ENCODE peak calls at places on chromosome 16, in five cellular contexts. E is thoracic aorta; X is HAP-1; N is tibial nerve; L is effector memory CD4-positive, alpha-beta T cell. A is an unnamed sample. For H3K9me3, the result is how much of the 10 kb centered on the place peaks cover.

GRCh38 chr16:56525154-56525720 is 5.4 kb upstream of the BBS2 start:
- DNase-seq in L (no peak), E (no peak), X (no peak), N (no peak), A (no peak)

GRCh38 chr16:78194948-78195347 is 95.5 kb downstream of the WWOX start:
- DNase-seq in E (no peak), X (no peak), N (no peak), L (no peak), A (no peak)

GRCh38 chr16:78291642-78292041 is 192.2 kb downstream of the WWOX start:
- DNase-seq in X (no peak), L (no peak), N (no peak), E (no peak), A (no peak)

GRCh38 chr16:31713945-31714898 is 159.4 kb upstream of the ZNF267 start:
- DNase-seq in X (peak), L (no peak), E (no peak), N (no peak), A (no peak)

GRCh38 chr16:554640-555413 is 5.4 kb upstream of the PRR35 start:
- DNase-seq in L (no peak), X (no peak), N (no peak), E (no peak), A (no peak)

GRCh38 chr16:55576369-55576768 is 9.9 kb downstream of the CAPNS2 start:
- DNase-seq in X (no peak), L (no peak), E (no peak), N (peak), A (no peak)

GRCh38 chr16:72434159-72434558 is 262.2 kb upstream of the PMFBP1 start:
- DNase-seq in L (no peak), X (no peak), E (no peak), N (no peak), A (no peak)

GRCh38 chr16:47492428-47493357 is 31.6 kb downstream of the PHKB start:
- DNase-seq in N (peak), X (peak), L (no peak), E (peak), A (no peak)

GRCh38 chr16:29663020-29663828 is at the start of gene SPN:
- DNase-seq in E (no peak), N (no peak), X (no peak), L (peak), A (no peak)

GRCh38 chr16:56372938-56373337 is 52.4 kb downstream of the AMFR start:
- DNase-seq in E (no peak), N (no peak), L (no peak), X (no peak), A (no peak)

GRCh38 chr16:85286066-85286712 is 173.9 kb upstream of the CIBAR2 start:
- DNase-seq in N (peak), E (peak), X (no peak), L (no peak), A (no peak)

GRCh38 chr16:57803413-57803990 is 1.2 kb upstream of the KIFC3 start:
- DNase-seq in L (no peak), X (no peak), E (no peak), N (no peak), A (no peak)

GRCh38 chr16:11087691-11088431 is 143.5 kb downstream of the CLEC16A start:
- DNase-seq in N (no peak), E (no peak), X (no peak), L (no peak), A (no peak)

GRCh38 chr16:22653876-22654275 is 143.2 kb downstream of the NPIPB5 start:
- DNase-seq in X (no peak), E (no peak), L (no peak), N (no peak), A (no peak)

GRCh38 chr16:82587289-82587688 is 39.5 kb upstream of the CDH13 start:
- DNase-seq in N (no peak), L (no peak), X (no peak), E (no peak), A (no peak)

GRCh38 chr16:65754799-65755691 is 611.4 kb upstream of the CDH5 start:
- DNase-seq in E (no peak), X (no peak), L (no peak), N (no peak), A (no peak)

GRCh38 chr16:50386139-50386538 is 17.4 kb upstream of the BRD7 start:
- DNase-seq in E (no peak), N (no peak), L (no peak), X (peak), A (no peak)

GRCh38 chr16:275041-275621 is 613 bp downstream of the RGS11 start:
- DNase-seq in N (no peak), L (no peak), X (no peak), E (no peak), A (no peak)

GRCh38 chr16:10964039-10964890 is 19.9 kb downstream of the CLEC16A start:
- DNase-seq in L (peak), N (peak), X (peak), E (peak), A (peak)

GRCh38 chr16:88429387-88430184 is 23.5 kb upstream of the ZFPM1 start:
- DNase-seq in L (no peak), E (no peak), N (no peak), X (no peak), A (no peak)

GRCh38 chr16:30934827-30935557 is 11.6 kb downstream of the FBXL19 start:
- DNase-seq in E (no peak), X (peak), N (no peak), L (no peak), A (no peak)

GRCh38 chr16:72946474-72947194 is 101.3 kb downstream of the ZFHX3 start:
- DNase-seq in E (no peak), L (no peak), N (no peak), X (no peak), A (no peak)

GRCh38 chr16:89292443-89293078 is 75.1 kb downstream of the ZNF778 start:
- DNase-seq in L (no peak), E (no peak), N (no peak), X (no peak), A (no peak)

GRCh38 chr16:48647794-48648193 is 37.8 kb upstream of the N4BP1 start:
- DNase-seq in X (no peak), L (no peak), N (no peak), E (no peak), A (no peak)
- H3K9me3 ChIP-seq in X (under half), L (under half), N (under half), E (under half), A (under half)

DNA sequence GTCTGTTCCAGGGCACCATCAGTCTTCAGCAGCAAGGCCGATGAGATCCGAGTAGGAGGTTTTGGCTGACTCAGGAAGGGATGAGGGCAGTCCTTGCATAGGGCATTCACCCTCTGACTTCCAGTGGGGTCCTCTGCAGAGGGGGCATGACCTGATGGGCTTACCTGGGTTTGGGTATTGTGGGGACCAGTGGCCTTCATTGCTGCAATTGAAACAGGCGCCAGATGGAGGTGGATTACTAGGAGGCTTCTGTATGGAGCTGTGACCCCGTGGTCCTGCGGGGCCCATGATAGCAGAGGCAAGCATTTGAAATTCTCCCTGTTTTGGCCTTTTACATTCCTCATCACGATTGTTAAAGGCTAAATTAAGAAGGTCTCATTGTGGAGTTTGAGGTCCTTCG is 2448.7 kb downstream of the TP53TG3F start:
- DNase-seq in X (no peak), L (no peak), N (no peak), E (no peak), A (no peak)
- H3K9me3 ChIP-seq in X (under half), L (under half), N (under half), E (under half), A (under half)

GRCh38 chr16:80344570-80344969 is 196.2 kb upstream of the DYNLRB2 start:
- DNase-seq in E (no peak), N (no peak), L (no peak), X (no peak), A (no peak)
- H3K9me3 ChIP-seq in E (under half), N (under half), L (under half), X (under half), A (under half)

GRCh38 chr16:3215601-3216262 is 19.2 kb downstream of the ZNF200 start:
- DNase-seq in L (no peak), N (no peak), X (no peak), E (no peak), A (no peak)

GRCh38 chr16:3223913-3224515 is 10.9 kb downstream of the ZNF200 start:
- DNase-seq in N (no peak), E (no peak), L (no peak), X (no peak), A (no peak)

GRCh38 chr16:3214904-3215600 is 19.9 kb downstream of the ZNF200 start:
- DNase-seq in L (peak), N (no peak), X (no peak), E (no peak), A (no peak)

GRCh38 chr16:3216263-3216640 is 18.7 kb downstream of the ZNF200 start:
- DNase-seq in X (no peak), E (no peak), L (no peak), N (no peak), A (no peak)

GRCh38 chr16:3220839-3221238 is 14.1 kb downstream of the ZNF200 start:
- DNase-seq in X (no peak), N (no peak), E (no peak), L (no peak), A (no peak)
- H3K9me3 ChIP-seq in X (under half), N (under half), E (half or more), L (under half), A (under half)

GRCh38 chr16:35194681-35195080 is 1735.3 kb downstream of the TP53TG3F start:
- DNase-seq in N (no peak), X (no peak), E (no peak), L (no peak), A (no peak)

GRCh38 chr16:35195173-35195863 is 1735.9 kb downstream of the TP53TG3F start:
- DNase-seq in N (no peak), X (no peak), L (no peak), E (no peak), A (no peak)

GRCh38 chr16:35196313-35196712 is 1736.9 kb downstream of the TP53TG3F start:
- DNase-seq in E (no peak), L (no peak), N (no peak), X (no peak), A (no peak)

GRCh38 chr16:35195864-35196216 is 1736.4 kb downstream of the TP53TG3F start:
- DNase-seq in E (no peak), L (no peak), X (no peak), N (no peak), A (no peak)

DNA sequence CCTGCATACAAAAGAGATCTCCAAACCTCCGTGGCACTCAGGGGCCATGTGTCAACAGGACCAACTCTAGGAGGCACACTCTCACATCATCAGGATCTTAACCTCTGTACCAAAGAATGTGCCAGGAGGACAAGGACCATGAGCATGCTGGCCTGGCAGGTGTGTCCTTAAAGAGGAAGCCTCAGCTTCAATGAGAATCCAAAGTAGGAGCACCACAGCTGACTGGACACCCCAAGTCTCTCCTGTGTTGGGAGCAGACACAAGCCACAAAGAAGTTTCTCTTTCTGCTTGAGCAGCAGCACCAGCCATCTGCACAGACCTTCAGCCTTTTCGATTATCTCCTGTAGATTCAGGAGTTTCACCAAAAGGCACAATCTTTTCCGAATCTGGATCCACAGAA is 1734.5 kb downstream of the TP53TG3F start:
- DNase-seq in X (no peak), N (no peak), L (no peak), E (no peak), A (no peak)
- H3K9me3 ChIP-seq in X (under half), N (under half), L (under half), E (under half), A (under half)

GRCh38 chr16:3305109-3306068 is at the start of the genes TIGD7 and ZNF75A:
- DNase-seq in X (peak), L (peak), E (peak), N (peak), A (peak)
- H3K9me3 ChIP-seq in X (under half), L (under half), E (half or more), N (half or more), A (under half)

GRCh38 chr16:35187665-35188225 is 1728.3 kb downstream of the TP53TG3F start:
- DNase-seq in E (no peak), X (no peak), L (no peak), N (no peak), A (no peak)

GRCh38 chr16:35197656-35198055 is 1738.2 kb downstream of the TP53TG3F start:
- DNase-seq in N (no peak), X (no peak), E (no peak), L (no peak), A (no peak)

GRCh38 chr16:35188288-35189155 is 1729.1 kb downstream of the TP53TG3F start:
- DNase-seq in N (no peak), E (no peak), L (no peak), X (no peak), A (no peak)

GRCh38 chr16:35198223-35199199 is 1739.1 kb downstream of the TP53TG3F start:
- DNase-seq in L (no peak), N (no peak), X (no peak), E (no peak), A (no peak)

GRCh38 chr16:35192993-35193392 is 1733.6 kb downstream of the TP53TG3F start:
- DNase-seq in L (no peak), E (no peak), N (no peak), X (no peak), A (no peak)
- H3K9me3 ChIP-seq in L (under half), E (under half), N (under half), X (under half), A (under half)

GRCh38 chr16:62363451-62363850 is 327.2 kb upstream of the CDH8 start:
- DNase-seq in L (no peak), E (no peak), X (no peak), N (no peak), A (no peak)
- H3K9me3 ChIP-seq in L (under half), E (under half), X (under half), N (under half), A (under half)

GRCh38 chr16:35714665-35715064 is 2255.3 kb downstream of the TP53TG3F start:
- DNase-seq in X (no peak), E (no peak), L (no peak), N (no peak), A (no peak)
- H3K9me3 ChIP-seq in X (under half), E (under half), L (under half), N (under half), A (under half)

DNA sequence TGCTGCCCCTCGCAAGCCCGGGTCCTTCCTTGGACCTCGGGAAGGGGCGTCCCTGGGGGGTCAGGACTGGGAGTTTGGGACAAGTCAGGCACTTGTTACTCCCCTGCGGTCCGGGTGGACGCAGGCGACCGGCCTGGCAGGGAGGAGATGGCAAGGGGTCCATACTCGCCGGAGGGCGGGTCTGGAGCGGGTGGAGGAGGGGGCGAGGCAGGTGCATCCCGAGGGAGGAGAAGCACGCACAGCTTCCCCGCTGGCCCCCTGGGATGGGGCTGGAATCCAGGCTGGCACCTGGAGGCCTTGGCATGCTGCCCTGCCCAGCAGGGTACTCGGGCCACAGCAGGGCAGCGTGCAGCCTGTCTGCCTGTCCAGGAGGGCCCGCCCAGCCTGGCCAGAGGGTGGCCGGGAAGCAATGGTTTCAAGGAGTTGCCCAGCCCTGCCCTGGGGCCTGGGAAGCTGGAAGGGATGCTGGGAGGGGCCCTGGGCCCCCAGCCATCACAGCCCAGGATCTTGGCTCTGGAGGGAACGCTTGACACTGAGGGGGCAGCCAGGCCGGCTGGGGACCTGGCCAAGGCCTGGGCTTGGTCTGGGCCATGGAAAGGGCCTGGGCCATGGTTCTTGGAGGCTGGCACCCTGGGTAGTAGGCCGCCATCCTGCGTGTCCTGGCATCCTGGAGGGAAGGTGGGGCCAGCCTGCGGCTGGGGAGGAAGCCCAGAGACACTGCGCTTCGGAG is 1.0 kb downstream of the GLIS2 start:
- DNase-seq in E (no peak), X (no peak), L (no peak), N (no peak), A (no peak)
- H3K9me3 ChIP-seq in E (under half), X (under half), L (under half), N (under half), A (under half)